ENCODE peak calls at places on chromosomes 13 and 19, in ten cellular contexts. F is PC-3; N is coronary artery; Y is HCEC 1CT; X is epithelial cell of proximal tubule; B is H9; M is NCI-H1048; T is stimulated activated CD4-positive, alpha-beta T cell treated with anti-CD3 and anti-CD28 coated beads, TNF-alpha, amount 100 ng/mL, for 48 hours; L is CD8-positive, alpha-beta T cell; H is fibroblast of mammary gland. S is an unnamed sample.

GRCh38 chr13:24301434-24301833 is 7.9 kb upstream of the C1QTNF9 start:
- DNase-seq in H (no peak), N (peak), L (no peak), F (no peak), M (no peak), X (no peak), Y (no peak), T (no peak), B (no peak), S (no peak)

GRCh38 chr19:3698386-3698950 is 1.8 kb downstream of the PIP5K1C start:
- DNase-seq in F (no peak), M (no peak), H (no peak), B (no peak), N (no peak), T (no peak), Y (no peak), L (no peak), X (no peak), S (no peak)

GRCh38 chr19:46841458-46842083 is 9.1 kb downstream of the AP2S1 start:
- DNase-seq in Y (peak), H (peak), B (no peak), L (no peak), F (peak), M (no peak), T (no peak), N (peak), X (no peak), S (peak)

GRCh38 chr19:55579766-55580621 is 654 bp downstream of the ZNF579 start:
- DNase-seq in L (no peak), T (no peak), F (peak), N (no peak), Y (no peak), B (peak), M (no peak), H (no peak), X (no peak), S (no peak)

GRCh38 chr13:101489635-101490034 is 37.2 kb downstream of the ITGBL1 start:
- DNase-seq in Y (peak), T (no peak), H (no peak), L (no peak), B (no peak), N (no peak), M (no peak), F (peak), X (no peak), S (no peak)

GRCh38 chr13:99640260-99640659 is 139.0 kb downstream of the TM9SF2 start:
- DNase-seq in H (no peak), F (no peak), X (no peak), N (no peak), Y (no peak), M (no peak), L (no peak), T (no peak), B (no peak), S (no peak)

GRCh38 chr13:51249767-51250741 is 27.9 kb downstream of the FAM124A start:
- DNase-seq in H (no peak), T (no peak), X (no peak), F (no peak), Y (no peak), N (no peak), L (no peak), B (no peak), M (no peak), S (no peak)

GRCh38 chr13:46492946-46493345 is 60.0 kb upstream of the LRCH1 start:
- DNase-seq in H (peak), N (no peak), M (no peak), F (peak), Y (peak), T (no peak), B (no peak), L (peak), X (no peak), S (no peak)

GRCh38 chr19:38685666-38686529 is 38.4 kb downstream of the ACTN4 start:
- DNase-seq in F (peak), L (no peak), X (no peak), M (no peak), B (peak), N (no peak), H (peak), T (no peak), Y (peak), S (no peak)

GRCh38 chr13:46551410-46552301 is 1.3 kb upstream of the LRCH1 start:
- DNase-seq in H (peak), T (peak), L (peak), Y (peak), N (peak), F (peak), X (no peak), M (no peak), B (peak), S (peak)

GRCh38 chr13:51978836-51979556 is 32.3 kb downstream of the ATP7B start:
- DNase-seq in H (peak), F (no peak), T (no peak), M (no peak), Y (no peak), L (no peak), N (no peak), B (no peak), X (no peak), S (no peak)

GRCh38 chr19:4233282-4233853 is 4.0 kb downstream of the EBI3 start:
- DNase-seq in H (peak), F (peak), B (peak), X (no peak), N (no peak), M (no peak), T (peak), L (peak), Y (no peak), S (no peak)

GRCh38 chr19:6768236-6768785 is 1.1 kb upstream of the SH2D3A start:
- DNase-seq in L (peak), F (no peak), X (no peak), B (no peak), Y (no peak), T (no peak), N (no peak), H (no peak), M (no peak), S (no peak)

GRCh38 chr19:2255982-2256685 is at the start of gene JSRP1:
- DNase-seq in T (no peak), F (no peak), H (no peak), M (no peak), Y (no peak), X (no peak), B (no peak), N (no peak), L (no peak), S (peak)

GRCh38 chr13:109318945-109319590 is 467.3 kb downstream of the IRS2 start:
- DNase-seq in T (no peak), X (no peak), M (no peak), L (no peak), B (no peak), F (no peak), N (no peak), Y (no peak), H (no peak), S (no peak)

GRCh38 chr13:97403893-97404683 is 29.9 kb upstream of the RAP2A start:
- DNase-seq in L (no peak), N (no peak), F (peak), X (no peak), T (no peak), M (no peak), B (no peak), Y (peak), H (peak), S (no peak)

GRCh38 chr13:111952814-111953213 is 114.1 kb upstream of the SOX1 start:
- DNase-seq in M (no peak), N (no peak), T (no peak), L (no peak), H (no peak), F (no peak), Y (no peak), X (no peak), B (peak), S (no peak)

GRCh38 chr19:14768001-14768400 is 10.4 kb downstream of the ADGRE2 start:
- DNase-seq in B (peak), L (no peak), N (no peak), M (no peak), F (no peak), X (no peak), T (no peak), H (no peak), Y (no peak), S (peak)

GRCh38 chr19:38251564-38252051 is 4.6 kb downstream of the PPP1R14A start:
- DNase-seq in M (no peak), F (no peak), N (peak), H (no peak), B (no peak), T (no peak), Y (no peak), L (no peak), X (no peak), S (peak)

GRCh38 chr13:89294115-89294867 is 1623.1 kb downstream of the SLITRK5 start:
- DNase-seq in H (no peak), T (no peak), F (no peak), L (no peak), M (no peak), Y (no peak), N (no peak), X (no peak), B (no peak), S (peak)

GRCh38 chr19:8935460-8935859 is 74.7 kb downstream of the MUC16 start:
- DNase-seq in X (no peak), B (no peak), F (peak), L (no peak), Y (no peak), M (no peak), T (no peak), H (no peak), N (no peak), S (no peak)

GRCh38 chr19:42284641-42285341 is 15.7 kb downstream of the CIC start:
- DNase-seq in L (peak), H (no peak), M (no peak), Y (no peak), T (no peak), N (peak), X (no peak), B (peak), F (no peak), S (peak)

GRCh38 chr13:99055286-99056073 is 77.6 kb upstream of the DOCK9 start:
- DNase-seq in L (no peak), B (peak), N (peak), Y (no peak), T (no peak), X (no peak), H (no peak), F (no peak), M (no peak), S (no peak)

GRCh38 chr13:32495841-32496240 is 42.8 kb downstream of the N4BP2L2 start:
- DNase-seq in Y (no peak), T (no peak), L (no peak), X (no peak), H (no peak), F (no peak), M (no peak), B (no peak), N (no peak), S (no peak)

GRCh38 chr13:64078025-64078424 is 2662.4 kb upstream of the PCDH20 start:
- DNase-seq in B (no peak), L (no peak), M (no peak), X (no peak), N (no peak), H (no peak), Y (no peak), F (no peak), T (no peak), S (no peak)

GRCh38 chr13:39452412-39452811 is 150.6 kb downstream of the LHFPL6 start:
- DNase-seq in Y (peak), F (no peak), H (peak), T (no peak), M (no peak), X (no peak), L (no peak), N (no peak), B (no peak), S (no peak)

GRCh38 chr19:48405850-48406249 is 12.4 kb downstream of the GRIN2D start:
- DNase-seq in Y (no peak), X (no peak), L (no peak), T (no peak), N (no peak), F (peak), B (no peak), M (no peak), H (no peak), S (peak)

GRCh38 chr13:114200673-114201005 is 21.6 kb downstream of the CFAP97D2 start:
- DNase-seq in M (no peak), H (peak), N (no peak), B (no peak), Y (no peak), L (no peak), F (no peak), T (no peak), X (no peak), S (no peak)

GRCh38 chr13:101121608-101122007 is 294.7 kb downstream of the NALCN start:
- DNase-seq in M (no peak), Y (no peak), L (no peak), X (no peak), F (no peak), N (no peak), T (no peak), B (no peak), H (no peak), S (no peak)

GRCh38 chr13:21077360-21078353 is 16.3 kb upstream of the LATS2 start:
- DNase-seq in T (no peak), H (no peak), B (peak), F (no peak), X (no peak), L (no peak), M (no peak), Y (no peak), N (no peak), S (peak)